ENCODE peak calls at places on chromosomes 16 and 17, in eight cellular contexts. I is CD4-positive, alpha-beta T cell; A is A549; C is tibial nerve; M is SK-N-SH; O is lower lobe of right lung; J is mucosa of descending colon; R is Calu3. X is an unnamed sample.

GRCh38 chr16:83717308-83717707 is 90.5 kb upstream of the HSBP1 start:
- DNase-seq in I (no peak), A (no peak), C (no peak), M (no peak), O (no peak), J (no peak), R (no peak), X (no peak)

GRCh38 chr16:11049396-11050059 is 105.2 kb downstream of the CLEC16A start:
- DNase-seq in I (no peak), A (peak), C (no peak), M (no peak), O (no peak), J (no peak), R (peak), X (no peak)

GRCh38 chr17:351875-352420 is 659 bp downstream of the RPH3AL start:
- DNase-seq in I (no peak), A (no peak), C (no peak), M (no peak), O (no peak), J (no peak), R (no peak), X (no peak)

GRCh38 chr16:21950782-21951521 is 2.2 kb upstream of the UQCRC2 start:
- DNase-seq in I (no peak), A (peak), C (no peak), M (peak), O (no peak), J (no peak), R (peak), X (no peak)

GRCh38 chr17:45018514-45019176 is 32.8 kb downstream of the DCAKD start:
- DNase-seq in I (no peak), A (no peak), C (no peak), M (peak), O (no peak), J (peak), R (no peak), X (peak)

GRCh38 chr16:27972500-27972899 is 91.0 kb downstream of the GSG1L start:
- DNase-seq in I (peak), A (peak), C (no peak), M (peak), O (no peak), J (no peak), R (peak), X (no peak)

GRCh38 chr17:15998031-15998574 is 1.4 kb downstream of the ZSWIM7 start:
- DNase-seq in I (no peak), A (no peak), C (no peak), M (no peak), O (no peak), J (no peak), R (no peak), X (no peak)

GRCh38 chr17:53628011-53628410 is 194.7 kb upstream of the KIF2B start:
- DNase-seq in I (no peak), A (no peak), C (no peak), M (no peak), O (no peak), J (no peak), R (no peak), X (no peak)

GRCh38 chr16:65519402-65519801 is 397.5 kb upstream of the CDH11 start:
- DNase-seq in I (no peak), A (no peak), C (no peak), M (no peak), O (no peak), J (no peak), R (no peak), X (no peak)

GRCh38 chr16:68417711-68418301 is 30.5 kb downstream of the SMPD3 start:
- DNase-seq in I (peak), A (no peak), C (no peak), M (no peak), O (peak), J (peak), R (peak), X (no peak)

GRCh38 chr16:22726868-22727267 is 87.1 kb upstream of the HS3ST2 start:
- DNase-seq in I (no peak), A (no peak), C (no peak), M (peak), O (no peak), J (no peak), R (no peak), X (no peak)

DNA sequence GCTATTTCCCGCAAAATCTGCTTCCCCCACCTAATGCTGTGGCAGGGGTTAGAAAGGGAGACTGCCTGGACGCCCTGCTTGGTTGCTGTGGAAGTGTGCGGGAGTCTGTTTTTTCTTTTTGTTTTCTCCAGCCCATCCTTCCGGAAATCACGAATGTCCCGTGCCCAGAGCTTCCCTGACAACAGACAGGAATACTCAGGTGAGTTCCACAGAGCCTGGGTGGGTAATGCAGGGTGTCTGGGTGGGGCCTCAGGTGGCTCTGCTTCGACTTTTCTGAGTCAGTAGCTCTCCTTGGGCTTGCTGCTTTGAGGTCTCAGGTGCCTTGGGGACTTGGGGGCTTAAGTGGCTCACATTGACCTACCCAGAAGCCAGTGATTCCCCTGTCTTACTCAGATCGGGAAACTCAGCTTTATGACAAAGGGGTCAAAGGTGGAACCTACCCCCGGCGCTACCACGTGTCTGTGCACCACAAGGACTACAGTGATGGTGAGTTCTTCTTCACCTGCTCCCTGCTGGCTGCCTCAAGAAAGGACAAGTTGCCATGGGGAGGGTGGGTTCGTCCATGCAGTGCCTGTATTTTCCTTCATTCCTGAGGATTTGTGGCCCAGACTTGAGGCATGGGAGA is 11.4 kb downstream of the LIMD2 start:
- DNase-seq in I (no peak), A (no peak), C (no peak), M (no peak), O (no peak), J (no peak), R (no peak), X (no peak)
- TF ChIP-seq CTCF in I (no peak), A (no peak), C (no peak), M (no peak), O (no peak), J (no peak), R (no peak), X (no peak)

GRCh38 chr16:13390093-13390985 is 488.9 kb downstream of the SHISA9 start:
- DNase-seq in I (no peak), A (no peak), C (no peak), M (no peak), O (no peak), J (no peak), R (no peak), X (no peak)

GRCh38 chr16:13390986-13391305 is 489.5 kb downstream of the SHISA9 start:
- DNase-seq in I (no peak), A (no peak), C (no peak), M (no peak), O (no peak), J (no peak), R (no peak), X (no peak)

GRCh38 chr16:13393816-13394215 is 492.4 kb downstream of the SHISA9 start:
- DNase-seq in I (no peak), A (no peak), C (no peak), M (no peak), O (no peak), J (no peak), R (no peak), X (no peak)

GRCh38 chr16:13391337-13391736 is 489.9 kb downstream of the SHISA9 start:
- DNase-seq in I (no peak), A (no peak), C (no peak), M (no peak), O (no peak), J (no peak), R (no peak), X (no peak)

GRCh38 chr16:13392341-13392740 is 490.9 kb downstream of the SHISA9 start:
- DNase-seq in I (no peak), A (no peak), C (no peak), M (no peak), O (no peak), J (no peak), R (no peak), X (no peak)
- TF ChIP-seq CTCF in I (no peak), A (no peak), C (no peak), M (no peak), O (no peak), J (no peak), R (no peak), X (no peak)

GRCh38 chr16:14003119-14003570 is 68.0 kb upstream of the MRTFB start:
- DNase-seq in I (no peak), A (no peak), C (peak), M (peak), O (peak), J (peak), R (peak), X (peak)
- TF ChIP-seq CTCF in I (no peak), A (no peak), C (no peak), M (no peak), O (peak), J (no peak), R (no peak), X (no peak)

GRCh38 chr17:78448356-78448993 is 70.0 kb downstream of the PGS1 start:
- DNase-seq in I (no peak), A (no peak), C (no peak), M (no peak), O (no peak), J (no peak), R (no peak), X (no peak)
- TF ChIP-seq CTCF in I (no peak), A (no peak), C (no peak), M (peak), O (peak), J (no peak), R (no peak), X (peak)

DNA sequence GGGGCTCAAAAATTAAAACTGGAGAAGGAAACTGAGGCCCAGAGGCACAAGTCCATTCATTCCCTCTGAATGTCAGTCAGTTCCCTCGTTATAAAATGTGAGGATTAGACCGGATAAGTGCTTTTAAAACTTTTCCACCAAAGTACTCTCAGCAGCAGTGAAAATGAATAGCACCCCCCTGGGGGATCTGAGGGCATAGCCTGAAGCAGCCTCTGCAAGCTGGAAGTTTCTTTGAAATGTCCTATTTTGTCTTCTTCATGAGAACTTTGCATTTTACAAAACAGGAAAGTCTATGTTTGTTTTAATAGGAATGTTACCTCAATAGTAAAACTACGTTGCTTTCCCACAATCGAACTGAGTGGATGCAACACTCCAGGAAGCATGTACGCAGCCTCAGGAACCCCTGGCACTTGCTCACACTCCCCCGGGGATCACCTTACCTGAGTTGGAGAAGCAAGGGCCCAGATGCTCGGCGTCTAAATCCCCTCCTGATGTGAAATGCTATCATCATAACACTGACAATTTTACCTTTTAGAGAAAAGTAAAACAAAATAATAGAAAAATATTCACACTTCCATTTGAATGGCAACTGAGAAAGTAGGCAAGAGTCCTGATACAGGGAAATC is 272.9 kb downstream of the CEP112 start:
- DNase-seq in I (no peak), A (no peak), C (no peak), M (no peak), O (no peak), J (no peak), R (no peak), X (no peak)
- TF ChIP-seq CTCF in I (no peak), A (no peak), C (no peak), M (peak), O (peak), J (no peak), R (no peak), X (no peak)

GRCh38 chr16:74999683-75000480 is 1.1 kb downstream of the ZNRF1 start:
- DNase-seq in I (peak), A (no peak), C (no peak), M (peak), O (peak), J (peak), R (peak), X (peak)
- TF ChIP-seq CTCF in I (no peak), A (no peak), C (no peak), M (peak), O (no peak), J (no peak), R (no peak), X (no peak)

GRCh38 chr16:49605536-49606241 is 232.1 kb downstream of the C16orf78 start:
- DNase-seq in I (no peak), A (no peak), C (no peak), M (no peak), O (no peak), J (no peak), R (no peak), X (no peak)

GRCh38 chr16:49604602-49605001 is 231.0 kb downstream of the C16orf78 start:
- DNase-seq in I (no peak), A (no peak), C (no peak), M (no peak), O (no peak), J (no peak), R (no peak), X (no peak)

GRCh38 chr16:49608095-49608494 is 234.5 kb downstream of the C16orf78 start:
- DNase-seq in I (no peak), A (no peak), C (no peak), M (no peak), O (no peak), J (no peak), R (no peak), X (no peak)

GRCh38 chr16:49603956-49604355 is 230.4 kb downstream of the C16orf78 start:
- DNase-seq in I (no peak), A (no peak), C (no peak), M (no peak), O (no peak), J (no peak), R (no peak), X (no peak)

DNA sequence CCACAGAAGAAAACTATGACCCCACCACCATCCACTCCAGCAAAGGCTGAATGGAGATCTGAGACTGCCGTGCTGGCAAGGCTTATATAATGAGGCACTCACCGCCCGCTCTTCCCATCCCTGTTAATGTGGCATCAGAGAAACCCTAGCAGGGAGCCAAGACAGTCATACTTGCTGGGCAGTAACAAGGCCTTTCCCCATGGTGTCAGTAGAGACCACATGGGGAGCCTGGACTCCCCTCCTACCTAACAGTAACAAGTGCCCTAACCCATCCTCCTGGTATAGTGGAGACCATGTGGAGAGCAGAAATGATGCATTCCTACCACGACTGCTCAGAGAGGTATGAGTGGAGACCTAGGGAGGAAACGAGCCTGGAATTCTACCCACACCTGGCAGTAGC is 235.2 kb downstream of the C16orf78 start:
- DNase-seq in I (no peak), A (no peak), C (no peak), M (peak), O (no peak), J (no peak), R (no peak), X (no peak)
- TF ChIP-seq CTCF in I (no peak), A (no peak), C (peak), M (peak), O (peak), J (no peak), R (no peak), X (peak)

DNA sequence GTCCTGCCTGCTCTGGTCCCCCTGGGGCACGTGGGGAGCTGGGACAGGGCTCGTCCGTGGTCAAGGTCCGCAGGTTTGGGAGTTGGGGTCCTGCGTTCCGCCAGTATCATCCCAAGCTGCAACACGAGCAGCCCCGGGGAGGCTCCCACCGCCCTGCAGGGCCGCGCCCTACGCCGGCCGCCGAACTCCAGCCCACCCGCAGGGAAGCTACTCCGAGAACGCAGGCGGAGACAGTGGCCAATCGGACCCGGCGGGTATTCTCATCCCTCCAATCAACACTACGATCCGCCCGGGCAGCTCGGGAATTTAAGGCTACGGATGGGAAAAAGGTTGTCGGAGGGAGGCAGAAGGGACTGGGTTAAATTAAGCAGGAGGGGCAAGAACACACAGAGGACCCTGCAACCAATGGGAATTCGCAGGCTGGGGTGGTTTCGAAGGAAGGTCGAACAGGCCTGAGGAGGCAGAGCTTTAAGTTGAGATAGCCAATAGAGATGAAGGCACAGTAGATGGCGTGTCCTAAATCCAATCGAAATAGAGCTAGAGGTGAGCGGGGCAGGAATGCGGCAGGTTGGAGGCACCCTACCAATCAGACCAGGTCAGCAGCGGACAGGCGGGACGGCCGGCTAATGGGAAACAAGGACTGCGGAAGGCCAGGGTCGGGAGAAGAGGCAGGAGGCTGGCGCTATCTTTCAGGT is 626 bp downstream of the SPAG7 start:
- DNase-seq in I (peak), A (peak), C (peak), M (peak), O (peak), J (peak), R (peak), X (peak)
- TF ChIP-seq CTCF in I (no peak), A (no peak), C (no peak), M (no peak), O (no peak), J (no peak), R (no peak), X (no peak)